ENCODE peak calls at places on chromosomes 12 and 14, in nine cellular contexts. One of them, this sample, is unnamed.

GRCh38 chr14:101977311-101978071 is 13.1 kb downstream of the DYNC1H1 start:
- DNase-seq in posterior vena cava: no peak
- DNase-seq in HT-29: no peak
- DNase-seq in GM13976: no peak
- DNase-seq in fibroblast of pulmonary artery: peak
- DNase-seq in iris pigment epithelial cell: peak
- DNase-seq in activated CD8-positive, alpha-beta T cell treated with anti-CD3 and anti-CD28 coated beads for 36 hours: no peak
- DNase-seq in neuronal stem cell: no peak
- DNase-seq in anterior cingulate cortex: no peak
- DNase-seq in this sample: no peak

GRCh38 chr14:28761438-28762289 is 4.9 kb upstream of the FOXG1 start:
- DNase-seq in posterior vena cava: no peak
- DNase-seq in HT-29: no peak
- DNase-seq in GM13976: no peak
- DNase-seq in fibroblast of pulmonary artery: no peak
- DNase-seq in iris pigment epithelial cell: no peak
- DNase-seq in activated CD8-positive, alpha-beta T cell treated with anti-CD3 and anti-CD28 coated beads for 36 hours: no peak
- DNase-seq in neuronal stem cell: no peak
- DNase-seq in anterior cingulate cortex: no peak
- DNase-seq in this sample: no peak

GRCh38 chr12:131794061-131794460 is 34.1 kb upstream of the MMP17 start:
- DNase-seq in posterior vena cava: no peak
- DNase-seq in HT-29: no peak
- DNase-seq in GM13976: no peak
- DNase-seq in fibroblast of pulmonary artery: no peak
- DNase-seq in iris pigment epithelial cell: no peak
- DNase-seq in activated CD8-positive, alpha-beta T cell treated with anti-CD3 and anti-CD28 coated beads for 36 hours: no peak
- DNase-seq in neuronal stem cell: no peak
- DNase-seq in anterior cingulate cortex: no peak
- DNase-seq in this sample: no peak

GRCh38 chr12:94308612-94309011 is 151.1 kb downstream of the CEP83 start:
- DNase-seq in posterior vena cava: no peak
- DNase-seq in HT-29: no peak
- DNase-seq in GM13976: no peak
- DNase-seq in fibroblast of pulmonary artery: no peak
- DNase-seq in iris pigment epithelial cell: peak
- DNase-seq in activated CD8-positive, alpha-beta T cell treated with anti-CD3 and anti-CD28 coated beads for 36 hours: no peak
- DNase-seq in neuronal stem cell: no peak
- DNase-seq in anterior cingulate cortex: no peak
- DNase-seq in this sample: no peak

GRCh38 chr12:103955811-103956514 is 9.7 kb upstream of the TDG start:
- DNase-seq in posterior vena cava: no peak
- DNase-seq in HT-29: no peak
- DNase-seq in GM13976: no peak
- DNase-seq in fibroblast of pulmonary artery: no peak
- DNase-seq in iris pigment epithelial cell: peak
- DNase-seq in activated CD8-positive, alpha-beta T cell treated with anti-CD3 and anti-CD28 coated beads for 36 hours: no peak
- DNase-seq in neuronal stem cell: no peak
- DNase-seq in anterior cingulate cortex: no peak
- DNase-seq in this sample: no peak

GRCh38 chr14:89678715-89679220 is 261.7 kb upstream of the FOXN3 start:
- DNase-seq in posterior vena cava: no peak
- DNase-seq in HT-29: no peak
- DNase-seq in GM13976: no peak
- DNase-seq in fibroblast of pulmonary artery: peak
- DNase-seq in iris pigment epithelial cell: peak
- DNase-seq in activated CD8-positive, alpha-beta T cell treated with anti-CD3 and anti-CD28 coated beads for 36 hours: no peak
- DNase-seq in neuronal stem cell: no peak
- DNase-seq in anterior cingulate cortex: no peak
- DNase-seq in this sample: no peak

GRCh38 chr14:67882973-67883372 is 63.4 kb downstream of the RAD51B start:
- DNase-seq in posterior vena cava: no peak
- DNase-seq in HT-29: no peak
- DNase-seq in GM13976: no peak
- DNase-seq in fibroblast of pulmonary artery: no peak
- DNase-seq in iris pigment epithelial cell: no peak
- DNase-seq in activated CD8-positive, alpha-beta T cell treated with anti-CD3 and anti-CD28 coated beads for 36 hours: no peak
- DNase-seq in neuronal stem cell: no peak
- DNase-seq in anterior cingulate cortex: no peak
- DNase-seq in this sample: no peak

GRCh38 chr12:57162541-57163125 is 15.2 kb upstream of the LRP1-AS start:
- DNase-seq in posterior vena cava: no peak
- DNase-seq in HT-29: no peak
- DNase-seq in GM13976: no peak
- DNase-seq in fibroblast of pulmonary artery: no peak
- DNase-seq in iris pigment epithelial cell: no peak
- DNase-seq in activated CD8-positive, alpha-beta T cell treated with anti-CD3 and anti-CD28 coated beads for 36 hours: no peak
- DNase-seq in neuronal stem cell: no peak
- DNase-seq in anterior cingulate cortex: no peak
- DNase-seq in this sample: no peak

GRCh38 chr12:69783365-69783764 is 41.7 kb upstream of the MYRFL start:
- DNase-seq in posterior vena cava: no peak
- DNase-seq in HT-29: no peak
- DNase-seq in GM13976: no peak
- DNase-seq in fibroblast of pulmonary artery: no peak
- DNase-seq in iris pigment epithelial cell: no peak
- DNase-seq in activated CD8-positive, alpha-beta T cell treated with anti-CD3 and anti-CD28 coated beads for 36 hours: no peak
- DNase-seq in neuronal stem cell: no peak
- DNase-seq in anterior cingulate cortex: no peak
- DNase-seq in this sample: no peak

GRCh38 chr12:68207276-68207675 is 18.3 kb downstream of the IL26 start:
- DNase-seq in posterior vena cava: no peak
- DNase-seq in HT-29: no peak
- DNase-seq in GM13976: no peak
- DNase-seq in fibroblast of pulmonary artery: no peak
- DNase-seq in iris pigment epithelial cell: no peak
- DNase-seq in activated CD8-positive, alpha-beta T cell treated with anti-CD3 and anti-CD28 coated beads for 36 hours: no peak
- DNase-seq in neuronal stem cell: no peak
- DNase-seq in anterior cingulate cortex: no peak
- DNase-seq in this sample: no peak